ENCODE peak calls at places on chromosomes 3 and 15, in six cellular contexts. E is GM12864, X is IMR-90, B is retinal pigment epithelial cell, Z is HFFc6, O is right lobe of liver. R is an unnamed sample.

GRCh38 chr15:69025320-69025719 is 10.8 kb downstream of the NOX5 start:
- DNase-seq in B (no peak), O (no peak), Z (no peak), X (peak; percentile 38), E (no peak), R (no peak)

GRCh38 chr15:62932436-62932835 is 110.1 kb upstream of the TPM1 start:
- DNase-seq in B (no peak), O (no peak), E (no peak), Z (peak; percentile 77), X (peak; percentile 95), R (no peak)

GRCh38 chr15:77654975-77655374 is 22.3 kb upstream of the LINGO1 start:
- DNase-seq in B (no peak), Z (no peak), E (no peak), X (no peak), O (no peak), R (no peak)

GRCh38 chr3:80688814-80689213 is 921.0 kb upstream of the ROBO1 start:
- DNase-seq in E (no peak), Z (no peak), B (peak; percentile 5), O (no peak), X (no peak), R (no peak)

GRCh38 chr3:171044384-171044783 is 17.9 kb upstream of the SLC2A2 start:
- DNase-seq in B (no peak), X (no peak), Z (no peak), O (no peak), E (no peak), R (no peak)

GRCh38 chr15:94097567-94097966 is 133.8 kb upstream of the MCTP2 start:
- DNase-seq in B (no peak), O (no peak), X (no peak), E (no peak), Z (peak; percentile 39), R (no peak)

GRCh38 chr15:76979996-76980520 is 14.9 kb upstream of the PSTPIP1 start:
- DNase-seq in B (no peak), E (no peak), Z (no peak), X (no peak), O (no peak), R (no peak)

GRCh38 chr3:41095702-41096101 is 103.6 kb upstream of the CTNNB1 start:
- DNase-seq in O (no peak), X (no peak), B (no peak), E (no peak), Z (no peak), R (no peak)

GRCh38 chr15:90884719-90885431 is 571 bp downstream of the FES start:
- DNase-seq in X (no peak), O (peak; percentile 57), B (no peak), Z (no peak), E (no peak), R (no peak)

GRCh38 chr15:78064544-78064943 is 13.0 kb downstream of the TBC1D2B start:
- DNase-seq in Z (no peak), O (no peak), X (peak; percentile 51), B (no peak), E (no peak), R (no peak)

GRCh38 chr3:119586707-119587317 is 7.5 kb downstream of the ADPRH start:
- DNase-seq in B (no peak), X (no peak), E (no peak), O (no peak), Z (peak; percentile 12), R (no peak)

DNA sequence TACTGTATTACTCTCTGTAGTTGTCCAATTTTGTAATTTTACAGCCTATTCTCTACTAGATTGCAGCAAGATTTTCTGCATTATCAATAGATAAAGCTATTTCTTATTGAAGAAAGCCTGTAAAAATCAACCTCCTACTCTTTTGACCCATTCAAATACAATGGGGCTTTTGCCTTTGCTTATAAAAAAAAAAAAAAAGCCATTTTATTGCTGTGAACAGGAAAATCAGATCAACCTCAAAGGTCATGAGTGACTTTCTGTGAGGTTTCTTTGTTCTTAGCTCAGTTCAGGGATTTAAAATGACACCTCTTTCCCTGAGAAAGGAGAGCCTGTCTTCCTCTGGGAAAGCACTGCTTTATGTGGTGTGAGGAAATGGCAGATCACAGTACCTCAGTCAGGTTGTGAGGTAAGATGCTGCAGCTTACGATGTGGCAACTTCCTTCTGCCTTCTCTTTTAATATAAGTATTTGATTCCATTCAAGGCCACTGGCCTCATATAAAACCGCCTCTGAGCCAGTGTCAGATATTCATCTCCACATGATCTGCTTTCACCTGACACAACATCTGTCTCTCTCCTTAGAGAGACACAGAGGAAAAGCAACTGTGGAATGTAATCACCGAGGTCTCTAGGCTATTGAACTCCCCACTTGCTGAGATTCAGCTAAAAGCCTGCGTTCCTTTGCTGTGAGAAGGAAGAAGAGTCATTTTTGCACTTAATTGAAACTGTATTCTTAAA is 161.5 kb upstream of the MB21D2 start:
- DNase-seq in Z (no peak), X (no peak), B (no peak), E (no peak), O (no peak), R (no peak)
- TF ChIP-seq CTCF in Z (no peak), X (no peak), B (no peak), E (no peak), O (no peak), R (no peak)

GRCh38 chr15:58770857-58771620 is at the start of gene MINDY2:
- DNase-seq in B (peak; percentile 98), Z (peak; percentile 98), O (peak; percentile 99), E (peak; percentile 95), X (peak; percentile 99), R (peak; percentile 96)
- TF ChIP-seq CTCF in B (peak; percentile 19), Z (peak; percentile 61), O (peak; percentile 19), E (peak; percentile 46), X (peak; percentile 33), R (peak; percentile 49)

GRCh38 chr3:22685598-22685997 is 517.5 kb upstream of the UBE2E2 start:
- DNase-seq in E (no peak), B (no peak), Z (no peak), O (no peak), X (no peak), R (no peak)
- TF ChIP-seq CTCF in E (peak; percentile 35), B (peak; percentile 53), Z (no peak), O (no peak), X (no peak), R (peak; percentile 7)

DNA sequence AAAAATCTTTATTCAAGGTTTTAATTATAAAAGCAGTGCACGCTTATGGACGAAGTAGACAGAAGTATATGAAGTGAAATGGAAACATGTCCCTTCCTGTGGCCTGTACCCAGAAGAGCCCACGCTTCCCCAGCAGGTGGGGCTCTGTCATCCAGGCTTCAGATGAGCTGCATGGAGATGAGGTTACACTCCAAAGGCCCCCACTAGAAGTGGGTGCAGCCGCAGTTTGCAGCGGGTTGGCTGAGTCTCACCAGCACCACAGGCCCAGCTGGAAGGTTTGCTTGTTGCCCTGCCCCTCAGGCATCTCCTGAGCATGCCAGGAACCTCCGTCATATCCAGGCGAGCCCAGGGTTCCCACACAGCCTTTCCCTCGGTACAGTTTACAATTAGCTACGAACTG is 33.1 kb downstream of the PRR20G start:
- DNase-seq in O (no peak), B (no peak), Z (no peak), X (no peak), E (no peak), R (peak; percentile 44)
- TF ChIP-seq CTCF in O (peak; percentile 20), B (peak; percentile 4), Z (peak; percentile 64), X (peak; percentile 13), E (peak; percentile 31), R (peak; percentile 26)

R was measured in GM13977.